ENCODE peak calls at places on chromosomes 4 and X, in nine cellular contexts. U is HL-60, M is neuronal stem cell, S is foreskin fibroblast, X is iris pigment epithelial cell, J is fibroblast of lung, Z is SW 1271, G is cardiac fibroblast, E is RPMI7951. C is an unnamed sample.

GRCh38 chrX:1450381-1451161 is 2.1 kb downstream of the ASMTL start:
- DNase-seq in M (no peak), J (no peak), Z (no peak), X (no peak), S (no peak), E (no peak), G (no peak), U (no peak), C (no peak)

GRCh38 chr4:89754531-89754930 is 82.4 kb downstream of the SNCA start:
- DNase-seq in M (no peak), S (peak), Z (no peak), G (no peak), E (peak), X (no peak), U (no peak), J (peak), C (no peak)

GRCh38 chr4:5146248-5146647 is 95.0 kb downstream of the STK32B start:
- DNase-seq in E (no peak), M (no peak), J (no peak), G (no peak), Z (no peak), X (no peak), U (no peak), S (no peak), C (no peak)

GRCh38 chr4:89572224-89572858 is 264.6 kb downstream of the SNCA start:
- DNase-seq in U (no peak), Z (no peak), X (peak), M (no peak), J (peak), G (peak), S (no peak), E (no peak), C (peak)

GRCh38 chr4:85448880-85449763 is 25.8 kb upstream of the ARHGAP24 start:
- DNase-seq in G (no peak), S (no peak), M (no peak), E (no peak), Z (no peak), U (no peak), J (no peak), X (no peak), C (no peak)

GRCh38 chr4:116122131-116122530 is 963.2 kb downstream of the TRAM1L1 start:
- DNase-seq in S (no peak), U (no peak), E (no peak), M (no peak), X (peak), Z (no peak), J (peak), G (no peak), C (peak)

GRCh38 chr4:184284742-184285141 is 67.1 kb upstream of the ENPP6 start:
- DNase-seq in S (no peak), G (no peak), M (no peak), E (no peak), Z (no peak), X (no peak), J (no peak), U (no peak), C (no peak)

GRCh38 chr4:102610007-102610406 is 108.8 kb downstream of the NFKB1 start:
- DNase-seq in X (no peak), S (no peak), G (peak), U (no peak), J (no peak), M (no peak), E (peak), Z (no peak), C (no peak)

GRCh38 chr4:114497116-114497515 is 101.5 kb upstream of the UGT8 start:
- DNase-seq in M (no peak), X (no peak), Z (no peak), E (no peak), J (no peak), G (no peak), S (no peak), U (no peak), C (no peak)

GRCh38 chr4:99652596-99653436 is 4.8 kb downstream of the C4orf54 start:
- DNase-seq in E (no peak), M (no peak), U (no peak), J (no peak), S (no peak), Z (no peak), G (no peak), X (no peak), C (peak)

GRCh38 chr4:163395055-163395454 is 51.4 kb downstream of the NPY5R start:
- DNase-seq in E (peak), J (peak), M (no peak), Z (no peak), S (no peak), G (peak), U (no peak), X (peak), C (no peak)

GRCh38 chr4:169338246-169338645 is 67.5 kb upstream of the SH3RF1 start:
- DNase-seq in G (no peak), Z (no peak), S (no peak), E (no peak), U (no peak), J (peak), M (no peak), X (peak), C (no peak)

GRCh38 chr4:6368601-6369000 is 99.0 kb downstream of the WFS1 start:
- DNase-seq in M (no peak), X (no peak), U (no peak), J (no peak), S (no peak), E (no peak), Z (no peak), G (no peak), C (no peak)

GRCh38 chr4:172802041-172802440 is 366.6 kb upstream of the GALNT7 start:
- DNase-seq in U (no peak), J (no peak), G (no peak), E (no peak), X (no peak), M (no peak), Z (no peak), S (no peak), C (no peak)

GRCh38 chr4:129248621-129249020 is 152.7 kb downstream of the C4orf33 start:
- DNase-seq in Z (no peak), U (no peak), E (no peak), G (no peak), X (no peak), J (no peak), S (no peak), M (no peak), C (no peak)

GRCh38 chr4:95363966-95364365 is 184.8 kb downstream of the UNC5C start:
- DNase-seq in J (peak), G (peak), E (no peak), Z (no peak), X (no peak), S (no peak), M (no peak), U (no peak), C (peak)

GRCh38 chr4:154595807-154596206 is 5.3 kb upstream of the FGA start:
- DNase-seq in Z (no peak), S (no peak), M (no peak), J (peak), G (no peak), E (no peak), X (peak), U (no peak), C (peak)

GRCh38 chr4:47471591-47471990 is 8.1 kb upstream of the COMMD8 start:
- DNase-seq in U (no peak), Z (no peak), M (no peak), X (no peak), S (no peak), G (no peak), J (no peak), E (no peak), C (no peak)

GRCh38 chr4:16513876-16514275 is 287.6 kb upstream of the TAPT1 start:
- DNase-seq in E (no peak), S (no peak), G (no peak), Z (no peak), M (no peak), J (peak), X (peak), U (no peak), C (no peak)

GRCh38 chr4:163595590-163595989 is 101.1 kb downstream of the TMA16 start:
- DNase-seq in E (no peak), J (no peak), Z (no peak), U (no peak), S (no peak), M (no peak), X (no peak), G (no peak), C (no peak)

GRCh38 chrX:30888526-30889146 is 418 bp downstream of the TAB3 start:
- DNase-seq in S (peak), E (peak), U (peak), G (peak), J (no peak), Z (no peak), X (no peak), M (no peak), C (peak)

GRCh38 chr4:119206178-119206577 is 6.3 kb upstream of the USP53 start:
- DNase-seq in M (no peak), X (peak), Z (no peak), J (no peak), G (peak), U (no peak), E (no peak), S (no peak), C (no peak)

GRCh38 chr4:110595583-110595982 is 27.3 kb downstream of the PITX2 start:
- DNase-seq in Z (no peak), X (no peak), G (no peak), J (no peak), E (no peak), M (no peak), S (no peak), U (no peak), C (no peak)

GRCh38 chr4:147366164-147366563 is 114.7 kb upstream of the EDNRA start:
- DNase-seq in X (no peak), Z (no peak), U (no peak), M (no peak), E (no peak), G (no peak), J (no peak), S (no peak), C (no peak)

GRCh38 chrX:20361081-20361889 is 94.6 kb upstream of the RPS6KA3 start:
- DNase-seq in J (peak), X (peak), G (peak), M (no peak), U (no peak), Z (no peak), E (peak), S (peak), C (peak)

GRCh38 chrX:125436855-125437254 is 117.2 kb downstream of the TEX13C start:
- DNase-seq in S (no peak), E (no peak), U (peak), Z (no peak), J (no peak), G (peak), X (peak), M (peak), C (peak)

GRCh38 chrX:23901805-23902204 is 5.9 kb downstream of the APOO start:
- DNase-seq in S (peak), U (peak), G (peak), Z (peak), E (peak), M (peak), J (peak), X (peak), C (peak)

GRCh38 chrX:57964975-57965374 is 54.7 kb upstream of the ZXDA start:
- DNase-seq in G (no peak), M (no peak), S (no peak), E (no peak), U (no peak), J (no peak), Z (no peak), X (no peak), C (peak)

GRCh38 chrX:10146350-10146749 is 10.4 kb upstream of the CLCN4 start:
- DNase-seq in E (no peak), X (no peak), S (no peak), G (no peak), Z (no peak), M (no peak), U (no peak), J (no peak), C (no peak)

GRCh38 chr4:99506781-99507180 is 4.0 kb upstream of the C4orf17 start:
- DNase-seq in G (peak), Z (no peak), E (peak), U (no peak), S (no peak), M (no peak), J (no peak), X (no peak), C (no peak)

GRCh38 chr4:152973614-152974200 is 37.6 kb downstream of the FHDC1 start:
- DNase-seq in U (no peak), X (no peak), Z (no peak), G (no peak), M (no peak), E (no peak), S (no peak), J (peak), C (no peak)

GRCh38 chr4:109429545-109429944 is 4.1 kb upstream of the SEC24B start:
- DNase-seq in M (no peak), J (peak), X (peak), G (peak), E (no peak), U (no peak), S (no peak), Z (no peak), C (no peak)

GRCh38 chr4:40292313-40292759 is 42.8 kb upstream of the CHRNA9 start:
- DNase-seq in X (peak), U (peak), E (peak), G (peak), M (no peak), J (peak), Z (no peak), S (peak), C (no peak)

GRCh38 chr4:78938868-78939666 is at the start of gene PAQR3:
- DNase-seq in U (peak), E (peak), G (peak), M (peak), S (peak), Z (no peak), X (peak), J (peak), C (peak)

GRCh38 chr4:60133414-60133813 is 1066.7 kb upstream of the ADGRL3 start:
- DNase-seq in E (no peak), X (peak), S (no peak), M (no peak), G (no peak), Z (no peak), J (peak), U (no peak), C (peak)

C was measured in DMS53.